ENCODE peak calls at places on chromosomes 11 and 22, in nine cellular contexts. One of them, this sample, is unnamed.

GRCh38 chr11:78070606-78071005 is 6.9 kb downstream of the THRSP start:
- DNase-seq in mucosa of descending colon: no peak
- DNase-seq in spleen: no peak
- DNase-seq in MM.1S: no peak
- DNase-seq in heart right ventricle: no peak
- DNase-seq in thoracic aorta: no peak
- DNase-seq in A673: no peak
- DNase-seq in astrocyte: no peak
- DNase-seq in transverse colon: no peak
- DNase-seq in this sample: no peak

GRCh38 chr22:24322522-24322921 is 51.9 kb downstream of the SPECC1L start:
- DNase-seq in mucosa of descending colon: no peak
- DNase-seq in spleen: no peak
- DNase-seq in MM.1S: no peak
- DNase-seq in heart right ventricle: no peak
- DNase-seq in thoracic aorta: no peak
- DNase-seq in A673: no peak
- DNase-seq in astrocyte: no peak
- DNase-seq in transverse colon: no peak
- DNase-seq in this sample: no peak

GRCh38 chr11:79417069-79417920 is 23.5 kb downstream of the TENM4 start:
- DNase-seq in mucosa of descending colon: no peak
- DNase-seq in spleen: no peak
- DNase-seq in MM.1S: no peak
- DNase-seq in heart right ventricle: no peak
- DNase-seq in thoracic aorta: no peak
- DNase-seq in A673: no peak
- DNase-seq in astrocyte: peak; percentile 16
- DNase-seq in transverse colon: no peak
- DNase-seq in this sample: no peak

GRCh38 chr11:20873054-20873453 is 203.7 kb downstream of the NELL1 start:
- DNase-seq in mucosa of descending colon: no peak
- DNase-seq in spleen: no peak
- DNase-seq in MM.1S: no peak
- DNase-seq in heart right ventricle: no peak
- DNase-seq in thoracic aorta: no peak
- DNase-seq in A673: peak; percentile 58
- DNase-seq in astrocyte: no peak
- DNase-seq in transverse colon: no peak
- DNase-seq in this sample: no peak

GRCh38 chr22:46079093-46079860 is 71.0 kb upstream of the PPARA start:
- DNase-seq in mucosa of descending colon: peak; percentile 32
- DNase-seq in spleen: peak; percentile 61
- DNase-seq in MM.1S: no peak
- DNase-seq in heart right ventricle: peak; percentile 22
- DNase-seq in thoracic aorta: no peak
- DNase-seq in A673: peak; percentile 54
- DNase-seq in astrocyte: no peak
- DNase-seq in transverse colon: peak; percentile 7
- DNase-seq in this sample: no peak

GRCh38 chr22:36198482-36198881 is 3.1 kb downstream of the APOL4 start:
- DNase-seq in mucosa of descending colon: no peak
- DNase-seq in spleen: no peak
- DNase-seq in MM.1S: no peak
- DNase-seq in heart right ventricle: no peak
- DNase-seq in thoracic aorta: no peak
- DNase-seq in A673: no peak
- DNase-seq in astrocyte: no peak
- DNase-seq in transverse colon: no peak
- DNase-seq in this sample: no peak

GRCh38 chr11:36077886-36078685 is 134.2 kb downstream of the LDLRAD3 start:
- DNase-seq in mucosa of descending colon: no peak
- DNase-seq in spleen: no peak
- DNase-seq in MM.1S: no peak
- DNase-seq in heart right ventricle: no peak
- DNase-seq in thoracic aorta: no peak
- DNase-seq in A673: peak; percentile 55
- DNase-seq in astrocyte: no peak
- DNase-seq in transverse colon: no peak
- DNase-seq in this sample: no peak

GRCh38 chr11:20127671-20128527 is 32.4 kb downstream of the DBX1 start:
- DNase-seq in mucosa of descending colon: peak; percentile 83
- DNase-seq in spleen: peak; percentile 88
- DNase-seq in MM.1S: peak; percentile 73
- DNase-seq in heart right ventricle: peak; percentile 71
- DNase-seq in thoracic aorta: no peak
- DNase-seq in A673: peak; percentile 68
- DNase-seq in astrocyte: peak; percentile 36
- DNase-seq in transverse colon: peak; percentile 85
- DNase-seq in this sample: no peak

GRCh38 chr11:102762414-102762813 is 18.0 kb downstream of the MMP10 start:
- DNase-seq in mucosa of descending colon: no peak
- DNase-seq in spleen: no peak
- DNase-seq in MM.1S: no peak
- DNase-seq in heart right ventricle: no peak
- DNase-seq in thoracic aorta: no peak
- DNase-seq in A673: peak; percentile 48
- DNase-seq in astrocyte: peak; percentile 82
- DNase-seq in transverse colon: no peak
- DNase-seq in this sample: no peak

GRCh38 chr11:44887598-44887997 is 63.1 kb downstream of the TP53I11 start:
- DNase-seq in mucosa of descending colon: no peak
- DNase-seq in spleen: no peak
- DNase-seq in MM.1S: no peak
- DNase-seq in heart right ventricle: no peak
- DNase-seq in thoracic aorta: no peak
- DNase-seq in A673: no peak
- DNase-seq in astrocyte: no peak
- DNase-seq in transverse colon: no peak
- DNase-seq in this sample: no peak

GRCh38 chr11:44885065-44885777 is 65.5 kb downstream of the TP53I11 start:
- DNase-seq in mucosa of descending colon: no peak
- DNase-seq in spleen: no peak
- DNase-seq in MM.1S: no peak
- DNase-seq in heart right ventricle: no peak
- DNase-seq in thoracic aorta: no peak
- DNase-seq in A673: no peak
- DNase-seq in astrocyte: no peak
- DNase-seq in transverse colon: no peak
- DNase-seq in this sample: no peak

GRCh38 chr11:44886765-44887164 is 63.9 kb downstream of the TP53I11 start:
- DNase-seq in mucosa of descending colon: no peak
- DNase-seq in spleen: no peak
- DNase-seq in MM.1S: no peak
- DNase-seq in heart right ventricle: no peak
- DNase-seq in thoracic aorta: no peak
- DNase-seq in A673: no peak
- DNase-seq in astrocyte: peak; percentile 78
- DNase-seq in transverse colon: no peak
- DNase-seq in this sample: no peak

GRCh38 chr11:44884056-44884455 is 66.6 kb downstream of the TP53I11 start:
- DNase-seq in mucosa of descending colon: no peak
- DNase-seq in spleen: no peak
- DNase-seq in MM.1S: no peak
- DNase-seq in heart right ventricle: no peak
- DNase-seq in thoracic aorta: no peak
- DNase-seq in A673: no peak
- DNase-seq in astrocyte: no peak
- DNase-seq in transverse colon: peak; percentile 23
- DNase-seq in this sample: no peak

GRCh38 chr11:44885919-44886318 is 64.8 kb downstream of the TP53I11 start:
- DNase-seq in mucosa of descending colon: no peak
- DNase-seq in spleen: no peak
- DNase-seq in MM.1S: no peak
- DNase-seq in heart right ventricle: no peak
- DNase-seq in thoracic aorta: no peak
- DNase-seq in A673: no peak
- DNase-seq in astrocyte: no peak
- DNase-seq in transverse colon: no peak
- DNase-seq in this sample: no peak
- H3K4me1 ChIP-seq in mucosa of descending colon: no peaks in the 10 kb centered on the region
- H3K4me1 ChIP-seq in spleen: peaks cover 7% of the 10 kb centered on the region
- H3K4me1 ChIP-seq in MM.1S: no peaks in the 10 kb centered on the region
- H3K4me1 ChIP-seq in heart right ventricle: peaks cover 57% of the 10 kb centered on the region
- H3K4me1 ChIP-seq in thoracic aorta: no peaks in the 10 kb centered on the region
- H3K4me1 ChIP-seq in A673: no peaks in the 10 kb centered on the region
- H3K4me1 ChIP-seq in astrocyte: peaks cover 12% of the 10 kb centered on the region
- H3K4me1 ChIP-seq in transverse colon: peaks cover 15% of the 10 kb centered on the region
- H3K4me1 ChIP-seq in this sample: peaks cover 26% of the 10 kb centered on the region

DNA sequence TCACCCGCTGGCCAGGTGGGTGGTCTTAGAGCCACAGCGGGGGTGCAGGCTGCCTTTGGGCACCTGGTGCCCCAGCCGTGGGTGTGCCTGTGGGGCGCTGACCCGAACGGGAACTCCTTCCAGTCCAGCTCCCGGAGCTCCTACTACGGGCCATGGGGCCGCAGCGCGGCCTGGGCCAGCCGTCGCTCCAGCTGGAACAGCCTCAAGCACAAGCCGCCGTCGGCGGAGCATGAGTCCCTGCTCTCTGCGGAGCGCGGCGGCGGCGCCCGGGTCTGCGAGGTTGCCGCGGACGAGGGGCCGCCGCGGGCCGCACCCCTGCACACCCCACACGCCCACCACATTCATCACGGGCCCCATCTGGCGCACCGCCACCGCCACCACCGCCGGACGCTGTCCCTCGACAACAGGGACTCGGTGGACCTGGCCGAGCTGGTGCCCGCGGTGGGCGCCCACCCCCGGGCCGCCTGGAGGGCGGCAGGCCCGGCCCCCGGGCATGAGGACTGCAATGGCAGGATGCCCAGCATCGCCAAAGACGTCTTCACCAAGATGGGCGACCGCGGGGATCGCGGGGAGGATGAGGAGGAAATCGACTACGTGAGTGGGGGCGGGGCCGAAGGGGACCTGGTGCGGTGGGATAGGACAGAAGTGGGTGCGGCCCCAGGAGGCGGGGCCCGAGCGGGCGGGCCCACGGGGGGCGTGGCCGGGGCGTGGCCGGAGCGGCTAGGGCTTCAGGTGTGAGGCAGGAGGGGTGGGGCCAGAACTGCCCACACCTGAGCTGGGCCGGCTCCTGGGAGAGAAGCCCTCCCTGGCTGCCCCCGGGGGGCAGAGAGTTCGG is 91.5 kb downstream of the CACNA1I start:
- DNase-seq in mucosa of descending colon: peak; percentile 82
- DNase-seq in spleen: peak; percentile 86
- DNase-seq in MM.1S: no peak
- DNase-seq in heart right ventricle: no peak
- DNase-seq in thoracic aorta: no peak
- DNase-seq in A673: peak; percentile 17
- DNase-seq in astrocyte: no peak
- DNase-seq in transverse colon: peak; percentile 70
- DNase-seq in this sample: no peak
- H3K4me3 ChIP-seq in mucosa of descending colon: no peak overlapping the region
- H3K4me3 ChIP-seq in spleen: peak overlapping the region; percentile 36
- H3K4me3 ChIP-seq in MM.1S: no peak overlapping the region
- H3K4me3 ChIP-seq in heart right ventricle: peak overlapping the region; percentile 39
- H3K4me3 ChIP-seq in thoracic aorta: peak overlapping the region; percentile 43
- H3K4me3 ChIP-seq in A673: no peak overlapping the region
- H3K4me3 ChIP-seq in astrocyte: no peak overlapping the region
- H3K4me3 ChIP-seq in transverse colon: no peak overlapping the region
- H3K4me3 ChIP-seq in this sample: peak overlapping the region; percentile 3

GRCh38 chr11:93131709-93132108 is 66.1 kb downstream of the SLC36A4 start:
- DNase-seq in mucosa of descending colon: no peak
- DNase-seq in spleen: no peak
- DNase-seq in MM.1S: no peak
- DNase-seq in heart right ventricle: no peak
- DNase-seq in thoracic aorta: no peak
- DNase-seq in A673: peak; percentile 37
- DNase-seq in astrocyte: no peak
- DNase-seq in transverse colon: no peak
- DNase-seq in this sample: no peak
- TF ChIP-seq CTCF in mucosa of descending colon: no peak
- TF ChIP-seq CTCF in spleen: no peak
- TF ChIP-seq CTCF in MM.1S: no peak
- TF ChIP-seq CTCF in heart right ventricle: no peak
- TF ChIP-seq CTCF in thoracic aorta: no peak
- TF ChIP-seq CTCF in A673: peak; percentile 54
- TF ChIP-seq CTCF in astrocyte: no peak
- TF ChIP-seq CTCF in transverse colon: no peak
- TF ChIP-seq CTCF in this sample: no peak

GRCh38 chr22:37569009-37569920 is 9.0 kb downstream of the CDC42EP1 start:
- DNase-seq in mucosa of descending colon: peak; percentile 89
- DNase-seq in spleen: no peak
- DNase-seq in MM.1S: no peak
- DNase-seq in heart right ventricle: no peak
- DNase-seq in thoracic aorta: no peak
- DNase-seq in A673: no peak
- DNase-seq in astrocyte: no peak
- DNase-seq in transverse colon: peak; percentile 86
- DNase-seq in this sample: no peak

GRCh38 chr22:37568448-37569008 is 8.2 kb downstream of the CDC42EP1 start:
- DNase-seq in mucosa of descending colon: no peak
- DNase-seq in spleen: no peak
- DNase-seq in MM.1S: no peak
- DNase-seq in heart right ventricle: no peak
- DNase-seq in thoracic aorta: no peak
- DNase-seq in A673: no peak
- DNase-seq in astrocyte: no peak
- DNase-seq in transverse colon: no peak
- DNase-seq in this sample: no peak

GRCh38 chr22:37570661-37570976 is 9.3 kb downstream of the LGALS2 start:
- DNase-seq in mucosa of descending colon: no peak
- DNase-seq in spleen: no peak
- DNase-seq in MM.1S: no peak
- DNase-seq in heart right ventricle: no peak
- DNase-seq in thoracic aorta: no peak
- DNase-seq in A673: no peak
- DNase-seq in astrocyte: no peak
- DNase-seq in transverse colon: no peak
- DNase-seq in this sample: no peak

GRCh38 chr22:37571258-37571991 is 8.5 kb downstream of the LGALS2 start:
- DNase-seq in mucosa of descending colon: no peak
- DNase-seq in spleen: no peak
- DNase-seq in MM.1S: no peak
- DNase-seq in heart right ventricle: no peak
- DNase-seq in thoracic aorta: no peak
- DNase-seq in A673: no peak
- DNase-seq in astrocyte: peak; percentile 35
- DNase-seq in transverse colon: no peak
- DNase-seq in this sample: no peak

DNA sequence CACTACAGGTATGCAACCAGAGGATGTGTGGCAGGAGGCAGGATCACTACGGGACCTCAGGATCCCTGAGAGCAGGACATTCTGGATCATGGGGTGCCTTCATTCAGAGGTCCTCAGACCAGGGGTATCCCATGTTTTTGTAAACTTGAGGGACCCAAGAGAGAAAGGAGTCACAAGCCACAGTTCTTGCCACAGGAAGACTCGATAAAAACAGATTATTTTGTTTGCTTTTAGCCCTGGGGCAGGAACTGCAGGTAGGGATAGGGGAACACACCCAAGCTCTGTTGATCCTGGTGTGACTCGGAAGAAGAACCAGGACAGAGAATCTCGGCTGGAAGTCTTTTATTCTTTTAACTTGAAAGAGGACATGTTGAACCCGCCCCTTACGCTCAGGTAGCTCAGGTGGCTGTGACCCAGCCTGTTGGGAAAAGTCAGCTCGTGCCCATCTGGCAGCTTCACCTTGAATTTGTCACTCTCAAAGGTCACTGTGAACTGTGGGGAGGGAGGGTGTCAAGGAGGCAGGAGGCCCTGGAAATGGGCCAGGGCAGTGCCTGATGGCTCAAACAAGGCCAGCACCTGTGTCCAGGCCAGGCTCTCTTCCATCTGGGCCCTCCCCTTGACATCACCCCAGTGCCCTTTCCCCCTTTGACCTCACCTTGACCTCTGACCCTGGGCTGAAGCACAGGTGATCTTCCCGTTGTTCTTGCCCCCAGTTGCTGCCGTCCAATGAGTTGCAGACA is 9.8 kb downstream of the LGALS2 start:
- DNase-seq in mucosa of descending colon: peak; percentile 76
- DNase-seq in spleen: no peak
- DNase-seq in MM.1S: no peak
- DNase-seq in heart right ventricle: peak; percentile 37
- DNase-seq in thoracic aorta: no peak
- DNase-seq in A673: no peak
- DNase-seq in astrocyte: no peak
- DNase-seq in transverse colon: peak; percentile 68
- DNase-seq in this sample: no peak
- H3K4me1 ChIP-seq in mucosa of descending colon: peaks cover 59% of the 10 kb centered on the region
- H3K4me1 ChIP-seq in spleen: peaks cover 20% of the 10 kb centered on the region
- H3K4me1 ChIP-seq in MM.1S: peaks cover 10% of the 10 kb centered on the region
- H3K4me1 ChIP-seq in heart right ventricle: peaks cover 32% of the 10 kb centered on the region
- H3K4me1 ChIP-seq in thoracic aorta: peaks cover 40% of the 10 kb centered on the region
- H3K4me1 ChIP-seq in A673: no peaks in the 10 kb centered on the region
- H3K4me1 ChIP-seq in astrocyte: peaks cover 50% of the 10 kb centered on the region
- H3K4me1 ChIP-seq in transverse colon: peaks cover 55% of the 10 kb centered on the region
- H3K4me1 ChIP-seq in this sample: peaks cover 36% of the 10 kb centered on the region